ENCODE peak calls at places on chromosomes 5 and 9, in seven cellular contexts. Q is trophoblast cell, T is IMR-90, O is H1, N is H9, U is mesendoderm, Y is mesenchymal stem cell. B is an unnamed sample.

GRCh38 chr5:79173626-79174025 is 62.0 kb downstream of the BHMT start:
- DNase-seq in Q (no peak), T (no peak), O (no peak), N (no peak), U (no peak), Y (no peak), B (no peak)

GRCh38 chr5:129125819-129126218 is 31.3 kb downstream of the ISOC1 start:
- DNase-seq in Q (no peak), T (no peak), O (no peak), N (no peak), U (no peak), Y (no peak), B (no peak)

GRCh38 chr9:15936316-15936869 is 383.6 kb downstream of the CCDC171 start:
- DNase-seq in Q (no peak), T (peak), O (no peak), N (no peak), U (no peak), Y (peak), B (no peak)

GRCh38 chr9:22237497-22238363 is 208.9 kb upstream of the DMRTA1 start:
- DNase-seq in Q (peak), T (peak), O (no peak), N (no peak), U (peak), Y (peak), B (no peak)

GRCh38 chr5:68555891-68556689 is 340.5 kb downstream of the PIK3R1 start:
- DNase-seq in Q (peak), T (no peak), O (no peak), N (no peak), U (peak), Y (no peak), B (no peak)

GRCh38 chr5:39464096-39464495 is 39.3 kb upstream of the DAB2 start:
- DNase-seq in Q (no peak), T (no peak), O (no peak), N (no peak), U (no peak), Y (no peak), B (no peak)

GRCh38 chr5:167049043-167049663 is 1242.3 kb upstream of the WWC1 start:
- DNase-seq in Q (peak), T (no peak), O (no peak), N (peak), U (peak), Y (peak), B (no peak)

GRCh38 chr5:143182901-143183820 is 220.3 kb downstream of the NR3C1 start:
- DNase-seq in Q (no peak), T (peak), O (no peak), N (no peak), U (peak), Y (no peak), B (no peak)

GRCh38 chr5:146048994-146049703 is 56.2 kb downstream of the PLAC8L1 start:
- DNase-seq in Q (peak), T (peak), O (peak), N (peak), U (peak), Y (peak), B (peak)

GRCh38 chr9:116939605-116940004 is 252.5 kb downstream of the TRIM32 start:
- DNase-seq in Q (peak), T (peak), O (no peak), N (no peak), U (no peak), Y (peak), B (no peak)

GRCh38 chr5:139762624-139763170 is 32.9 kb upstream of the PSD2 start:
- DNase-seq in Q (no peak), T (no peak), O (no peak), N (no peak), U (no peak), Y (no peak), B (no peak)

GRCh38 chr9:117782931-117783788 is 79.0 kb downstream of the TLR4 start:
- DNase-seq in Q (peak), T (no peak), O (peak), N (peak), U (peak), Y (peak), B (peak)

GRCh38 chr5:7015586-7016256 is 302.5 kb downstream of the TENT4A start:
- DNase-seq in Q (peak), T (no peak), O (peak), N (peak), U (peak), Y (no peak), B (no peak)

GRCh38 chr5:1037123-1037670 is 28.6 kb downstream of the NKD2 start:
- DNase-seq in Q (no peak), T (no peak), O (no peak), N (no peak), U (no peak), Y (no peak), B (no peak)

GRCh38 chr5:137289856-137290255 is 209.3 kb downstream of the SPOCK1 start:
- DNase-seq in Q (no peak), T (no peak), O (no peak), N (no peak), U (no peak), Y (no peak), B (no peak)

GRCh38 chr5:137657073-137657472 is 78.8 kb downstream of the KLHL3 start:
- DNase-seq in Q (no peak), T (no peak), O (no peak), N (no peak), U (no peak), Y (no peak), B (no peak)

GRCh38 chr5:122291000-122291592 is 20.9 kb upstream of the SNCAIP start:
- DNase-seq in Q (no peak), T (no peak), O (no peak), N (peak), U (peak), Y (peak), B (no peak)

GRCh38 chr9:95087659-95088242 is 229.8 kb downstream of the FANCC start:
- DNase-seq in Q (no peak), T (no peak), O (no peak), N (no peak), U (no peak), Y (no peak), B (no peak)

GRCh38 chr5:142701673-142702311 is 15.9 kb upstream of the FGF1 start:
- DNase-seq in Q (no peak), T (no peak), O (no peak), N (no peak), U (no peak), Y (no peak), B (no peak)

GRCh38 chr5:143720689-143721088 is 91.3 kb upstream of the HMHB1 start:
- DNase-seq in Q (no peak), T (no peak), O (no peak), N (no peak), U (no peak), Y (no peak), B (no peak)

GRCh38 chr9:31304576-31304975 is 1079.9 kb upstream of the ACO1 start:
- DNase-seq in Q (peak), T (peak), O (no peak), N (no peak), U (no peak), Y (peak), B (no peak)

GRCh38 chr9:89363311-89363670 is 45.0 kb downstream of the SECISBP2 start:
- DNase-seq in Q (no peak), T (no peak), O (no peak), N (peak), U (no peak), Y (no peak), B (no peak)

GRCh38 chr9:130689937-130690700 is 3.5 kb upstream of the EXOSC2 start:
- DNase-seq in Q (no peak), T (peak), O (no peak), N (peak), U (peak), Y (peak), B (no peak)

GRCh38 chr5:68479524-68479923 is 264.0 kb downstream of the PIK3R1 start:
- DNase-seq in Q (no peak), T (peak), O (no peak), N (no peak), U (no peak), Y (peak), B (no peak)

GRCh38 chr5:81856948-81857928 is 106.3 kb upstream of the SSBP2 start:
- DNase-seq in Q (no peak), T (no peak), O (peak), N (peak), U (peak), Y (no peak), B (no peak)

GRCh38 chr5:1245901-1246576 is 20.9 kb downstream of the SLC6A18 start:
- DNase-seq in Q (no peak), T (no peak), O (peak), N (peak), U (no peak), Y (no peak), B (no peak)

GRCh38 chr5:157463621-157464407 is 3.8 kb downstream of the NIPAL4 start:
- DNase-seq in Q (no peak), T (peak), O (no peak), N (no peak), U (no peak), Y (peak), B (no peak)

GRCh38 chr5:131272365-131273123 is 8.7 kb downstream of the CDC42SE2 start:
- DNase-seq in Q (no peak), T (peak), O (no peak), N (no peak), U (no peak), Y (no peak), B (no peak)

GRCh38 chr5:146291421-146292074 is 47.1 kb upstream of the POU4F3 start:
- DNase-seq in Q (peak), T (peak), O (no peak), N (no peak), U (peak), Y (peak), B (peak)

GRCh38 chr5:139091439-139092156 is 106.6 kb downstream of the SIL1 start:
- DNase-seq in Q (no peak), T (no peak), O (no peak), N (no peak), U (peak), Y (peak), B (no peak)

GRCh38 chr5:111013011-111013410 is 58.5 kb upstream of the TSLP start:
- DNase-seq in Q (no peak), T (peak), O (no peak), N (no peak), U (no peak), Y (no peak), B (no peak)

DNA sequence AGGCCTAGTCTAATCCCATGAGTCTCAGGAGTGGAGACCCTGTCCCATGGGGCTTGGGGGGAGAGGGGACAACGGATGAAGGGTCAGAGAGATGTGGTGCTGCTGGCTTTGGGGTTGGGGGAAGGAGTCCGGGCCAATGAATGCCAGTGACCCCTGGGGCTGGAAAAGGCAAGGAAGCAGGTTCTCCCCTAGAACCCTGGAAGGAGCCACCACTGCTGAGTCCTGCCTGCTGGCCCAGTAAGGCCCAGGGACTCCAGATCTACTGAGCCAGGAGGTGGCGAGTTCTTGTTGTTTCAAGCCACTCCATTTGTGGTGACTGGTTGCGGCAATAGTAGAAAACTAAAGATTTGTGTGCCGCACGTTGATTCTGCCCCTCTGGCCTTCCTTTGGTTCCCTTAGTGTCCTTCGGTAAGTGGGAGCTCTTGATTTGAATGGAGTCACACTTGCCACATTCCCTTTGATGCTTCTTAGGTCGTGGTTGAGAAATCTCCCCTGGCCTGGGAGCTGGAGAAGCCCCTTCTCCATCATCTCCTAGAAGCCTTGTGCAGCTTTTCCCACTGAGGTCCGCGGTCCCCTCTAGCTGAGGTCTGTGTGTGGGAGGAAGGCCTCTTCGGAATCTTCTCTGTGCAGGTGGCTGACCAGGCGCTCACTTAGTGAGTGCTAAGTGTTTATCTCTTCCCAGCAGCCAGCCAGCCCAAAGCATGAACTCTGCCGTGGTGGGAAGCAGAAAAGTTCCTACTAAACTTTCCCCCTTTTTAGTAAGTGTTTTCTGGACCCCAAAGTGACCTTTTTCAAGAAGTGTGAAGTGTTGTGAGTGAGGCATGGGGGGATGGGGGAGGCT is 9.0 kb downstream of the FCN1 start:
- DNase-seq in Q (no peak), T (no peak), O (no peak), N (no peak), U (no peak), Y (no peak), B (no peak)
- H3K18ac ChIP-seq in Q (no peak), T (no peak), O (no peak), N (no peak), U (no peak), Y (no peak), B (no peak)

GRCh38 chr5:112165399-112165798 is 253.7 kb downstream of the EPB41L4A start:
- DNase-seq in Q (no peak), T (no peak), O (no peak), N (no peak), U (no peak), Y (no peak), B (no peak)
- H3K18ac ChIP-seq in Q (no peak), T (no peak), O (no peak), N (no peak), U (no peak), Y (no peak), B (no peak)

DNA sequence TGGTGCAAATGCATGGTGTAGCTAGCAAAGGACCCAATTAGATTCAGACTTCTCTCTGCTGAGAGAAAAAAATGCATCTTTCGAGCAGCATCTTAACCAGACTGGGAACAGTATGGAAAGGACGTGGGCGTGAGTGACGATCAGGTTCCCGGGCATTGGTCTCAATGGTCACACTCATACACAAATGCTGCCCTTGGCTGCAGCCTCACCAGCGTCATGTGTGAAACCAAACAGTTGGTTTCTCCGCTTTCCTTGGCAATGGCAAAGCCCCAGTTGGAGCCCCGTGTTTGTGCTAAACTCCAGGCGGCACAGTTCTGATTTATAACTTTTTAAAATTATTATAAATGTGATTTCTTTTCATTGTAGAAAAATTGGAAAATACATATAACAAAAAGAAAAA is 237.8 kb downstream of the SEC61B start:
- DNase-seq in Q (no peak), T (no peak), O (no peak), N (no peak), U (no peak), Y (no peak), B (no peak)
- H3K18ac ChIP-seq in Q (no peak), T (no peak), O (no peak), N (no peak), U (no peak), Y (no peak), B (no peak)

DNA sequence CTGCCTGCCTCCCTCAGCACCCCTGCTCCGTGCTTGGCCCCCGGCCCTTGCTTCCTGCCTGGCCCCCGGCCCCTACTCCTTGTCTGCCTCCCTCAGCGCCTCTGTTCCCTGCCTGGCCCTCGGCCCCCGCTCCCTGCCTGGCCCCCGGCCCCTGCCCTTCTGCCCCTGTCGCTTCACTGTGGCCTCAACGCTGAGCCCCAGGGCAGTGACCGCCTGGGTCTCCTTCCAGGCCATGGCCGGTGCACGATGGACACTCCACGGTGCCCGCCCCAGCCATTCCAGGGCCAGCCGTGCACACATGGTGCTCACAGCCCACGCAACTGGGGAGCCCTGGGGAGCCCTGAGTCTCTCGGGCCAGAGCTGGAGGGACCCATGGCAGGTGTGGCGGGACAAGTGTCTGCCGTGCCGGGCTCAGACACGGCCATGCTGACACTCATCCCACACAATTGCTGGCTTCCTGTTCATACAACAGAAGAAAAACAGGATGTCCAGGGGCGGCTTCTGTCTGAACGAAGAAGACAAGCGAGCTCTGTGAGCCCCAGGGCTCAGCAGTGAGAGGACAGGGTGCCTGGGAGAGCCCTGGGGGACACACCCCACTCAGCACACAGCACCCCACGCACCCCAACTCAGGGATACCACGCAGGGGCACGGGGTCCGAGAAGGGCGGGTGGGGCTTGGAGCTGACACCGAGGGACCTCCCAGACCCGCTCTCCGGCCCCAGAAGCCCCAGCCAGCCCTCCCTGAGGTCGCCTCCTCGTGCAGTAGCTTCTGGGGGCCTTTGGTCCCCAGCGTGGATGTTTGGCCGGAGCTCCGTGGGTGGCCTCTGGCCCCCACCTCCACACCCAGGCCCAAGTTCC is 35.7 kb downstream of the EXD3 start:
- DNase-seq in Q (no peak), T (no peak), O (no peak), N (no peak), U (no peak), Y (no peak), B (no peak)
- H3K18ac ChIP-seq in Q (no peak), T (no peak), O (no peak), N (no peak), U (no peak), Y (no peak), B (peak)

GRCh38 chr5:132496631-132497487 is 6.3 kb upstream of the IRF1 start:
- DNase-seq in Q (peak), T (peak), O (peak), N (peak), U (peak), Y (peak), B (peak)
- H3K18ac ChIP-seq in Q (peak), T (peak), O (peak), N (peak), U (peak), Y (peak), B (peak)

DNA sequence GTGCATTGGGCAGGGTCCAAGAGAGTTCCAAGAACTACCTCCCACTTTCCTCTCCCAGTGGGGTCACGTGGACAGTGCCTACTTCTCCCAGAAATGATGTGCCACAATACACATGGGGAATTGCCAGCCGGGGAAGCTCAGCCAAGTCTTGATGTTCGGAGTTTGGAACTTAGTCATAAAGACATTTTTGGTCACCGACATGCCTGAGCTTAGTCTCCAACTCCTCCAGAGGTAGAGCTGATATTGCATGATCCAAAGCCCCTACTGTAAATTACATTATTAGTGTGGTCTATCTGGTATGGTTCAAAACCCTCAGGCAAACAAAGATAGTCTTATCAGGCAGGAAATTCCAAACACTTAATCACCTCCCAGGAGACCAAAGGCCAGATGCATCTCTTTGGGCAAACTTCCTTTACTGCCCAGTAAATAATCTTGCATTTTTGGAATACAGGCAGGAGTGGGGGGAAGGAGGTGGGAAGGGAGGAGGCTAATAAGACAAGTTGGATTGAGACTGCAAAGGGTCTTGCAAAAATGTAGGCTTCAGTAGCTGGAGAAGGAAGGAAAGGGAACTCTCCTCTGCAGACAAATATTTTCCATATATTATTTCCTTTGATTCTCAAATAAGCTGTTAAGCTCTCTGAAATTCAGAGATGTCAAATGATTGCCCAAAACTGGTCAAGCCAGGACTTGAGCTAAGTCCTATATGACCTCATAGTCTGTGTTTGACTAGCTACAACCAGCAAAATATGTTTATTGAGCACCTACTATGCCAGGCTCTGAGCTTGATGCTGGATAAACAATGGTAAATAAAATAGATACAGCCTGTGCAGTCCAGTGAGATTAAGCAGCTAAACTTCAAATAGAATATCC is 99.4 kb downstream of the DRD1 start:
- DNase-seq in Q (peak), T (peak), O (no peak), N (no peak), U (peak), Y (no peak), B (no peak)
- H3K18ac ChIP-seq in Q (no peak), T (no peak), O (no peak), N (no peak), U (peak), Y (no peak), B (no peak)

DNA sequence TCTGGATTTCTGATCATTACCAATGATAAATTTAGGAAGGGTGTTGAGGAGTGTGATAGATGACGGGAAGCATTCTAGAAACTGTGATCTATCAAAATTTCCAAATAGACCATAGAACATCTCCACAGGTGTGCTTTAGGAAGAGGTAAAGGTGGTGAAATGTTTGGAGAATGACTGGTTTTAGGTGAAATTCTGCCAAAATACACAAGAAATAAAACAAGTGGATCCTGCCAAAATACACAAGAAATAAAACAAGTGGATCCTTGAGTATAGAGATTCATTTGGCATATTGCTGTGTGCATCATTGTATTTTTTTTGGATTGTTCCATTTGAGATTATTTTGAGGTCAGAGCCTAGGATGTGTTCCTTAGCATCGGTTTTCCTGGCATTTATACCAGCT is 88.3 kb upstream of the CTNND2 start:
- DNase-seq in Q (no peak), T (no peak), O (no peak), N (no peak), U (no peak), Y (no peak), B (no peak)
- H3K18ac ChIP-seq in Q (no peak), T (no peak), O (no peak), N (no peak), U (no peak), Y (no peak), B (no peak)